ENCODE peak calls at places on chromosomes 12 and 14, in four cellular contexts. C is HCT116, E is colonic mucosa, X is lower lobe of right lung. M is an unnamed sample.
A peak's percentile ranks its signal among the peaks of the same experiment; 100 is the strongest.

GRCh38 chr14:32307881-32308582 is 21.1 kb upstream of the AKAP6 start:
- DNase-seq in E (peak; percentile 76), C (no peak), X (no peak), M (peak; percentile 74)

GRCh38 chr12:9244894-9245293 is 36.7 kb upstream of the PZP start:
- DNase-seq in X (no peak), C (no peak), E (no peak), M (no peak)

GRCh38 chr12:124795081-124795948 is 68.3 kb downstream of the SCARB1 start:
- DNase-seq in X (no peak), C (no peak), E (no peak), M (no peak)

GRCh38 chr12:15801770-15802393 is 12.7 kb upstream of the EPS8 start:
- DNase-seq in C (peak; percentile 72), X (no peak), E (no peak), M (peak; percentile 60)

GRCh38 chr12:4151362-4152121 is 122.0 kb upstream of the CCND2 start:
- DNase-seq in C (no peak), E (no peak), X (no peak), M (no peak)

GRCh38 chr12:104011265-104011664 is 38.7 kb downstream of the GLT8D2 start:
- DNase-seq in X (no peak), E (no peak), C (peak; percentile 16), M (no peak)

GRCh38 chr12:65300679-65301349 is 22.3 kb downstream of the MSRB3 start:
- DNase-seq in X (no peak), E (no peak), C (peak; percentile 54), M (peak; percentile 29)

GRCh38 chr12:106300761-106301160 is 1.8 kb upstream of the TCP11L2 start:
- DNase-seq in X (no peak), E (no peak), C (no peak), M (no peak)

GRCh38 chr12:57240926-57241555 is 9.9 kb downstream of the STAC3 start:
- DNase-seq in E (no peak), C (no peak), X (no peak), M (no peak)

GRCh38 chr12:109734219-109735000 is 20.8 kb downstream of the FAM222A start:
- DNase-seq in X (peak; percentile 35), E (no peak), C (no peak), M (no peak)

GRCh38 chr12:3685813-3686212 is 67.1 kb downstream of the CRACR2A start:
- DNase-seq in C (no peak), X (no peak), E (no peak), M (no peak)

GRCh38 chr14:105089746-105090492 is 24.7 kb upstream of the GPR132 start:
- DNase-seq in C (no peak), X (no peak), E (peak; percentile 23), M (no peak)

GRCh38 chr12:27627123-27627835 is 69.0 kb upstream of the REP15 start:
- DNase-seq in C (no peak), X (no peak), E (no peak), M (no peak)

GRCh38 chr12:6090786-6091185 is 33.7 kb downstream of the VWF start:
- DNase-seq in E (no peak), X (no peak), C (no peak), M (peak; percentile 60)

GRCh38 chr12:58176296-58176869 is 235.0 kb downstream of the ATP23 start:
- DNase-seq in E (peak; percentile 45), X (no peak), C (peak; percentile 19), M (peak; percentile 43)

GRCh38 chr14:103880334-103880985 is 33.1 kb upstream of the PPP1R13B start:
- DNase-seq in X (peak; percentile 90), E (peak; percentile 79), C (no peak), M (no peak)
- H3K4me1 ChIP-seq in X (peaks cover 45% of the 10 kb centered on the region), E (peaks cover 28% of the 10 kb centered on the region), C (peaks cover 30% of the 10 kb centered on the region), M (peaks cover 24% of the 10 kb centered on the region)

DNA sequence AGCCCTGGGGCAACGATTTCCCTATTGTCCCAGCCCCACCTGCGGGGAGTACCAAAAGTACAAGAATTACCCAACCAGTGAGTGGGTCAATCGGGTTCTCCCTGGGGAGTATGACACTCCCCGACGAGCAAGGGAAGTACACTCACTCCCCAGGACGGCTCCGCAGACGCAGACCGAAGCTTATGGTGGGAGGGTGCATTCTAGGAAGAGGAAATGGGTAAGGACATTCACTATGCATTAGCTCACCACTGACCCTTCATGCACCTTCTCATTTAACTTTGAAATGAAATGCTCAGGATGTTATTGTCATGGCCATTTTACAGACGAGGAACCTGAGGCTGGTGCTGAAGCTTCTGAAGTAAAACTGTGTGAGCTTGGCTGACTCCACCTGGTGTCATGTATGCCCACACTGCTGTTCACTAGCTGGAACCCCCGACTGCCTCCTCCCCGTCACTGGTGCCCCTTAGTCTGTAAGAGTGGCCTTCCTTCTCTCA is 45.8 kb upstream of the TMED10 start:
- DNase-seq in C (no peak), X (peak; percentile 73), E (no peak), M (no peak)
- H3K4me3 ChIP-seq in C (no peak overlapping the region), X (no peak overlapping the region), E (no peak overlapping the region), M (no peak overlapping the region)

GRCh38 chr12:31510034-31510433 is 80.9 kb downstream of the DENND5B start:
- DNase-seq in E (no peak), C (no peak), X (no peak), M (no peak)
- H3K4me1 ChIP-seq in E (no peaks in the 10 kb centered on the region), C (peaks cover 16% of the 10 kb centered on the region), X (no peaks in the 10 kb centered on the region), M (no peaks in the 10 kb centered on the region)

GRCh38 chr14:93824076-93824475 is 35.8 kb upstream of the PRIMA1 start:
- DNase-seq in E (no peak), C (no peak), X (no peak), M (no peak)

GRCh38 chr14:93818857-93819256 is 30.6 kb upstream of the PRIMA1 start:
- DNase-seq in C (no peak), X (no peak), E (no peak), M (no peak)

GRCh38 chr14:93829839-93830481 is 41.7 kb upstream of the PRIMA1 start:
- DNase-seq in X (no peak), C (no peak), E (no peak), M (no peak)

GRCh38 chr14:93825235-93825553 is 36.9 kb upstream of the PRIMA1 start:
- DNase-seq in C (no peak), E (no peak), X (no peak), M (no peak)

DNA sequence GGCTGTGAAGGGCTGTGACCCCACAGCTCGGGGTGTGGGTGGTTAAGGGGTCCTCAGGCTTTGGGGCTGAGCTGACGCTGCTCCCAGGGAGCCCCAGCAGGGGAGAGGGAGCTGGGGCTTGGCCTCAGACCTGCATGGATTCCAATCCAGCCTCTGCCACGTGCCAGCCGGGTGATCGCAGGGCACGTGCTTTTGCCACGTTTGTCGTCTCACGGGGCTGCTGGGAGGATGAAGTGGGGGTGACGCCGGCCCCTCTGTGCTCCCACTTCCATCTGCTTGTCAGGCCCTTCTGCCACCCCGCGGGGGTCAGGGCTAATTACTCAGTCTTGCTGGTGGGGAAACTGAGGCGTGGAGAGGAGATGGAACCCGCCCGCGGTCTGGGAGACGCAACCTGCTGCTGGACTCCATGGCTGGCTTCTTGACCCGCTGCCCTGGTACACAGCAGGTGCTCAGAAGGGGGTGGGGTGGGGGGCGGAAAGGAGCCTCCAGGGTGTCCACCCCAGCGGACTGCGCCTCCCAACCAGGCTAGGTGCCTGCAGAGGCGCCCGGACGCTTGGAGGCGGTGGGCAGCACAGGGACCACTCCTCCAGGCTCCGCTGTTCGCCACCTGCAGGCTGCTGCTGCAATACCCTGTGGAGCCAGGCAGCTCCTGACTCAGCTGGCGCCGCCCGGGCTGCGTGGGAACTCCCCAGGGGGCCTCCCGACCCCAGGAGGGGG is 36.4 kb upstream of the PRIMA1 start:
- DNase-seq in E (no peak), X (no peak), C (no peak), M (no peak)
- H3K4me3 ChIP-seq in E (no peak overlapping the region), X (no peak overlapping the region), C (no peak overlapping the region), M (no peak overlapping the region)

GRCh38 chr12:46382974-46383653 is 10.5 kb upstream of the SLC38A2 start:
- DNase-seq in E (peak; percentile 97), C (peak; percentile 94), X (peak; percentile 98), M (peak; percentile 97)
- H3K4me1 ChIP-seq in E (peaks cover 9% of the 10 kb centered on the region), C (peaks cover 56% of the 10 kb centered on the region), X (peaks cover 49% of the 10 kb centered on the region), M (peaks cover 3% of the 10 kb centered on the region)

DNA sequence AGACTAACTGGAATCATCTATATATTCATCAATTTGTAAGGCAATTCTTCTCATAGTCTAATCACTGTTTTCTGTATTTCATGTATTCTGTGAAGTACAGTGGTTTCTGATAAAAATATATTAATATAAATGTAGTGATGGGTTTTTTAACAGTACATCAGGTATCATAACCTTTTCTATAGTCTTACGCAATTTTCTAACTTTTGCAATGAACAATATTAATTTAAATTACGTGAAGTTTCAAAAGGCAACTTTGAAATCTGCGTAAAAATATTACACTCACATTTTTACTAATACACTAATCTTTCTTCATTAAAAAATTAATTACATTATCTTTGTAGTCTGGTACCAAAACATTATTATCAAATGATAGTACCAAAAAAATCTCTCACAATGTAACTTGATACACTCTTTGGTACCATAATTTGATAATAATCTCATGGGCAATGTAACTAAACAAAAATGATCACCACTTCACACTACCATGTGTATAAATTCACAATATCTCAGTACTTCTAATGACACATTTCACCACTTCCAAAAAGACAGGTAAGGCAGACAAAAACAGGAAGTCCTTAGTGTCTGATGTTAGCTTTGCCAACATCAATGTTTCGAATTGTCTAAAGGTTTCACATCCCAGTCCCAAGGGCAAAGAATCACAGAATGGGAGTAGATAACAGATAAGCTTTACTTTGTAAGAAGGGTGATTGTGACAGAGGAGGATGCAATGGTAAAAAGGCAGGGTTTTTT is 8.7 kb downstream of the DNAI7 start:
- DNase-seq in C (no peak), X (no peak), E (no peak), M (no peak)
- H3K4me3 ChIP-seq in C (no peak overlapping the region), X (no peak overlapping the region), E (no peak overlapping the region), M (no peak overlapping the region)

GRCh38 chr12:1606021-1606622 is 11.7 kb upstream of the FBXL14 start:
- DNase-seq in C (peak; percentile 72), X (peak; percentile 96), E (peak; percentile 96), M (peak; percentile 94)

GRCh38 chr12:1610072-1610643 is 15.8 kb upstream of the FBXL14 start:
- DNase-seq in E (no peak), X (no peak), C (no peak), M (no peak)

GRCh38 chr12:1607940-1608782 is 13.8 kb upstream of the FBXL14 start:
- DNase-seq in E (no peak), C (no peak), X (no peak), M (no peak)

GRCh38 chr12:1611775-1612174 is 17.3 kb upstream of the WNT5B start:
- DNase-seq in E (no peak), C (no peak), X (no peak), M (no peak)

GRCh38 chr12:1608783-1609119 is 14.4 kb upstream of the FBXL14 start:
- DNase-seq in X (no peak), E (no peak), C (no peak), M (no peak)
- H3K4me1 ChIP-seq in X (peaks cover 33% of the 10 kb centered on the region), E (no peaks in the 10 kb centered on the region), C (peaks cover 22% of the 10 kb centered on the region), M (no peaks in the 10 kb centered on the region)

GRCh38 chr12:48781750-48782456 is 7.0 kb downstream of the ADCY6 start:
- DNase-seq in C (no peak), E (no peak), X (no peak), M (no peak)
- H3K4me3 ChIP-seq in C (no peak overlapping the region), E (no peak overlapping the region), X (no peak overlapping the region), M (no peak overlapping the region)

GRCh38 chr12:80041071-80041470 is 58.3 kb upstream of the OTOGL start:
- DNase-seq in C (no peak), X (no peak), E (no peak), M (no peak)
- H3K4me1 ChIP-seq in C (peaks cover 20% of the 10 kb centered on the region), X (no peaks in the 10 kb centered on the region), E (no peaks in the 10 kb centered on the region), M (no peaks in the 10 kb centered on the region)

M was measured in small intestine.